ENCODE peak calls at places on chromosomes 7 and 10, in six cellular contexts. V is psoas muscle, Y is tibial nerve, R is WERI-Rb-1, F is epithelial cell of esophagus, Z is nephron progenitor cell. H is an unnamed sample.

GRCh38 chr7:55070271-55070743 is 51.5 kb downstream of the EGFR start:
- DNase-seq in F (no peak), V (no peak), R (no peak), Y (no peak), Z (no peak), H (no peak)

GRCh38 chr7:46448478-46448877 is 527.4 kb upstream of the IGFBP3 start:
- DNase-seq in Z (no peak), Y (no peak), V (no peak), F (no peak), R (no peak), H (no peak)

GRCh38 chr10:96387601-96388000 is 28.8 kb upstream of the OPALIN start:
- DNase-seq in Z (no peak), Y (no peak), V (no peak), F (no peak), R (no peak), H (no peak)

GRCh38 chr7:151847681-151848081 is 29.2 kb downstream of the PRKAG2 start:
- DNase-seq in Y (no peak), F (peak), V (peak), R (no peak), Z (no peak), H (no peak)

GRCh38 chr7:5526190-5527037 is 102.8 kb upstream of the TNRC18 start:
- DNase-seq in R (no peak), F (peak), Y (no peak), V (peak), Z (no peak), H (no peak)

GRCh38 chr7:45183711-45184210 is 26.2 kb downstream of the RAMP3 start:
- DNase-seq in F (no peak), V (no peak), Z (no peak), R (no peak), Y (no peak), H (peak)

GRCh38 chr7:74174606-74175082 is 488 bp downstream of the EIF4H start:
- DNase-seq in Z (peak), V (peak), Y (peak), F (peak), R (peak), H (no peak)

GRCh38 chr10:102196893-102197292 is 29.2 kb upstream of the ELOVL3 start:
- DNase-seq in F (no peak), Z (no peak), R (no peak), V (no peak), Y (no peak), H (no peak)

GRCh38 chr7:94957041-94957440 is 49.6 kb downstream of the PPP1R9A start:
- DNase-seq in V (no peak), Z (no peak), R (no peak), Y (no peak), F (no peak), H (no peak)

GRCh38 chr7:29806131-29806792 is at the start of gene WIPF3:
- DNase-seq in V (peak), Y (no peak), Z (peak), R (peak), F (peak), H (no peak)

GRCh38 chr10:79185067-79185774 is 116.5 kb downstream of the ZMIZ1 start:
- DNase-seq in F (no peak), R (no peak), V (no peak), Y (no peak), Z (no peak), H (no peak)

GRCh38 chr10:79185796-79186374 is 117.1 kb downstream of the ZMIZ1 start:
- DNase-seq in Z (no peak), F (no peak), V (no peak), Y (no peak), R (no peak), H (no peak)

GRCh38 chr10:79187545-79187940 is 118.8 kb downstream of the ZMIZ1 start:
- DNase-seq in F (no peak), Z (no peak), V (no peak), Y (no peak), R (no peak), H (no peak)

GRCh38 chr10:79188154-79188763 is 119.5 kb downstream of the ZMIZ1 start:
- DNase-seq in Y (no peak), R (no peak), Z (peak), V (no peak), F (no peak), H (no peak)

DNA sequence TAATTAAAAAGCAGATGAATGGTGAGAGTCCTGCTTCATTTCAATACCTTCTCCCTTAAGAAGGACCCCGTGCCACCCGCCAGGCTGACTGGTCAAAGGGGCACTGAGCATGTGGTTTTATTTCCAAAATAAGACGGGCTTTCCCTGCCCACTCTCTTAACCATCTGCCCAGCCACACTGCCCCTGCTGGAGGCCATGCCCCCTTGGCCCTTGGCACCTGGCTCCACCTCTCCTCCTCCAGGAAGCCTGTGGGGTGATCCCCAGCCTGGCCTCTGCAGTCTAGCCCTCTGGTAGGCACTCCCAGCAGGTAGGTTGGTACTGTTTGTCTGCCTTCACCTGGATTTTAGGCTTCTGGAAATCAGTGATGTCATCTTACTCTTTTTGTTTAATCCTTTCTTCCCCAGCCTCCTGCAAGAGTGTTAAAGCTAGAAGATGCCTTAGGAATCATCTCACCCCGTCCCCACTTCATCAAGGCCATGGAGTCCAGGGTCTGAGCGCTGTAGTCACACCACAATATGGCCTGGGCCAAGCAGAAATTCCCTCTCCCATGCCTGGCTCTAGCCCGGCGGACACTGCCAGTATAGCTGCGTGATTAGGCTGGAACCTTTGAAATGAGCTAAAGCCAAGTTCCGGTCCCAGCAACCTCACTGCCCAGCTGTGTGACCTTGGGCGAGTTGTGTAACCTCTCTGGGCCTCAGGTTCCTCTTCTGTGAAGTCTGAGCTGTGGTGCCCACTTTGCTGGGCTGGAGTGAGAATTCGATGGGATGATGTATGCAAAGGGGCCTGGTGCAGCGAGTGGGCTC is 118.2 kb downstream of the ZMIZ1 start:
- DNase-seq in Y (no peak), V (no peak), F (no peak), Z (no peak), R (no peak), H (no peak)
- TF ChIP-seq CTCF in Y (no peak), V (no peak), F (no peak), Z (no peak), R (no peak), H (no peak)

DNA sequence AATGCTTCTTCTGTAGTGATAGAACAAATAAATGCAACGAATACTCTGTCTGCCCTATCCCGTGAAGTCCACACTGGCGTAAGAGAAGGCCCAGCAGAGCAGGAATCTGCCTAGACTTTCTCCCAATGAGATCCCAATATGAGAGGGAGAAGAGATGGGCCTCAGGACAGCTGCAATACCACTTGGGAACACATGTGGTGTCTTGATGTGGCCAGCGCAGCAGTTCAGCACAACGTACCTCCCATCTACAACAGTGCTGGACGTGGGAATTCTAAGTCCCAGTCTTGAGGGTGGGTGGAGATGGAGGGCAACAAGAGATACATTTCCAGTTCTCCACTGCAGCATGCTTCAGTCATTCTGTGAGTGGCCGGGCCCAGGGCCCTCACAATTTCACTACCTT is 45.8 kb downstream of the FIGNL1 start:
- DNase-seq in Z (no peak), V (no peak), R (no peak), Y (no peak), F (no peak), H (no peak)
- TF ChIP-seq CTCF in Z (peak), V (no peak), R (peak), Y (no peak), F (no peak), H (no peak)

GRCh38 chr10:23291551-23292334 is 52.9 kb downstream of the C10orf67 start:
- DNase-seq in Y (no peak), R (no peak), Z (no peak), V (no peak), F (no peak), H (no peak)

GRCh38 chr10:23293973-23294372 is 50.6 kb downstream of the C10orf67 start:
- DNase-seq in Z (no peak), F (no peak), R (no peak), V (no peak), Y (no peak), H (no peak)

GRCh38 chr10:23293145-23293724 is 51.4 kb downstream of the C10orf67 start:
- DNase-seq in R (peak), V (no peak), F (peak), Z (peak), Y (no peak), H (no peak)

GRCh38 chr10:23294638-23295247 is 49.9 kb downstream of the C10orf67 start:
- DNase-seq in Z (no peak), Y (no peak), R (no peak), F (peak), V (no peak), H (no peak)
- TF ChIP-seq CTCF in Z (peak), Y (peak), R (no peak), F (peak), V (no peak), H (no peak)

GRCh38 chr7:11576340-11576739 is 255.7 kb downstream of the THSD7A start:
- DNase-seq in R (no peak), F (no peak), Z (no peak), Y (no peak), V (no peak), H (no peak)
- TF ChIP-seq CTCF in R (no peak), F (no peak), Z (no peak), Y (no peak), V (no peak), H (no peak)

GRCh38 chr10:34666008-34666700 is 148.9 kb downstream of the PARD3 start:
- DNase-seq in Z (no peak), R (peak), Y (peak), F (peak), V (no peak), H (no peak)
- TF ChIP-seq CTCF in Z (peak), R (peak), Y (peak), F (peak), V (peak), H (no peak)

DNA sequence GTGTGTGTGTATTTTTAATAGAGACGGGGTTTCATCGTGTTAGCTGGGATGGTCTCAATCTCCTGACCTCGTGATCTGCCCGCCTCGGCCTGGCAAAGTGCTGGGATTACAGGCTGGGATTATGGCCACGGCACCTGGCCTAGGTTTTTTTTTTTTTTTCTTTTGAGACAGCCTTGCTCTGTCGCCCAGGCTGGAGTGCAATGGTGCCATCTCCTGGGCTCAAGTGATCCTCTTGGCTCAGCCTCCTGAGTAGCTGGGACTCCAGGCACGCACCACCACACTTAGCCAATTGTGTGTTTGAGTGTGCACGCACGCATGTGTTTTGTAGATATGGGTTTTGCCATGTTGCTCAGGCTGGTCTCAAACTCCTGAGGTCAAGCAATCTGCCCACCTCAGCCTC is 629.8 kb downstream of the ETV1 start:
- DNase-seq in F (no peak), V (no peak), Y (no peak), R (no peak), Z (no peak), H (no peak)
- TF ChIP-seq CTCF in F (no peak), V (no peak), Y (no peak), R (no peak), Z (no peak), H (no peak)

DNA sequence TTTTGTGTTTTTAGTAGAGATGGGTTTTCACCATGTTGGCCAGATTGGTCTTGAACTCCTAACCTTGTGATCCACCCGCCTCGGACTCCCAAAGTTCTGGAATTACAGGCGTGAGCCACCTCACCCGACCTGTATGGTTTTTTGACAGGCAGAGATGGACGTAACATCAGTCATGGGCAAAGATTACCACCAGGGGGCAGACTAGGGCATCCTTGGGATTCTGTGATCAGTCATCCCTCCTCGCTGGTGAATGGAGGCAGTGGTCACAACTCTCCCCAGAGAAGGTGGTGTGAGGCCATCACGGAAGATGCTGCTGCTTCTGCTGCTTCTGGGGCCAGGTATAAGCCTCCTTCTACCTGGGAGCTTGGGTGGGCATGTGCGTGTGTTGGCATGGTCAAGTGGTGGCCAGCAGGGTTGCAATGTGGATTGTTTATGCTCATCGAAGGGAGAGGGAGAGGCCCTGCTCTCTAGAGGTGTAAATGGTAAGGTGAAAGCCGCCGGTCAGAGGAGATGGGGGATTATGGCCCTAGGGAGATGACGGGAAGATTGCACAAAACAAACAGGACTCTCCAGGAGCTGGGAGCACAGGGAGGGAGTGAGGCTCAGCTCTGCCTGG is 122.7 kb upstream of the PRSS1 start:
- DNase-seq in R (peak), Y (peak), Z (peak), V (peak), F (peak), H (peak)
- TF ChIP-seq CTCF in R (peak), Y (peak), Z (peak), V (peak), F (peak), H (peak)

DNA sequence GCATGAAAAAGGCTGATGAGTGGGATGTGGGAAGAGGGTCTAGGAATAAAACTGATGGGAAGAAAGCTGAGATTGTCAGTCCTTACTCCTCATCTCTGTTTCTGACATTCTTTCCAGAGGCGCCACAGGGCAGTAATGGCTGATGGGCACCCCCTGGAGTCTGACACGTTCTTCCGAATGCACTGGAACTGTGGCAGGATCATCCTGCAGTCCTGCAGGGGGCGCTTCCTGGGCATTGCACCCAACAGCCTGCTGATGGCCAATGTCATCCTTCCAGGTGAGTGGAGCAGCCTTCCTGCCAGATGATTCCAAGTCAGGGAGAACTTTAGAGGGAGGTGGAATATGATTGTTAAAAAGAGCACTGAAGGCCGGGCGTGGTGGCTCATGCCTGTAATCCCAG is 4.8 kb downstream of the FSCN3 start:
- DNase-seq in Y (no peak), R (peak), F (peak), V (no peak), Z (no peak), H (no peak)
- TF ChIP-seq CTCF in Y (no peak), R (peak), F (peak), V (peak), Z (peak), H (no peak)

GRCh38 chr10:126599949-126600627 is 70.4 kb downstream of the C10orf90 start:
- DNase-seq in R (no peak), Y (no peak), V (no peak), Z (no peak), F (no peak), H (no peak)

GRCh38 chr10:126595160-126595559 is 75.3 kb downstream of the C10orf90 start:
- DNase-seq in Z (no peak), Y (no peak), F (no peak), V (no peak), R (no peak), H (no peak)

GRCh38 chr10:126596472-126597016 is 73.9 kb downstream of the C10orf90 start:
- DNase-seq in Z (no peak), R (no peak), V (no peak), F (no peak), Y (no peak), H (no peak)

GRCh38 chr10:126597206-126597605 is 73.3 kb downstream of the C10orf90 start:
- DNase-seq in Z (no peak), R (no peak), V (no peak), F (peak), Y (no peak), H (no peak)

DNA sequence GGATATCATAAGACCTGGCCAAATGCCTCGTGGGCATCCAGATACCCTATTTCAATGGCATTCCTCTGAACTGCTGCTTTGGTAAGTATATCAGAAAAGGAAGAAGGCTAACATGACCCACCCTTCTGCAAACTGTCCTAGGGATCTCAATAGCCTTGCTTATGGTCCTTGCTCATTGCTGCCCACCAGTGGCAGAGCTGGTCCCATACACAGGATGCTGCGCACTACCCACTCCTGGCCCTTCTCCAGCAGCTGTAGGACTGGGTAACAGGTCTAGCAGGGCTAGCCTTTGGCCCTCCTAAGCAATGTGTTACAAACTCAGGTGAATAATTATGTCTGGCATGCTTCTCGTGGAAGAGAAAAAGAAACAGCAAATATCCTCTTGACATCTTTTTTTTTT is 72.5 kb downstream of the C10orf90 start:
- DNase-seq in V (no peak), F (peak), Z (peak), R (peak), Y (no peak), H (no peak)
- TF ChIP-seq CTCF in V (peak), F (peak), Z (peak), R (peak), Y (no peak), H (peak)

GRCh38 chr7:99408347-99409191 is at the start of the genes BUD31 and PDAP1:
- DNase-seq in V (peak), Z (peak), Y (peak), F (peak), R (peak), H (peak)
- TF ChIP-seq CTCF in V (no peak), Z (no peak), Y (peak), F (no peak), R (no peak), H (no peak)